ENCODE peak calls at places on chromosomes 2 and 18, in seven cellular contexts. M is colonic mucosa; O is CD8-positive, alpha-beta T cell; S is K562; F is GM23338; R is A549; W is PC-3. P is an unnamed sample.

GRCh38 chr2:160652236-160652635 is 158.6 kb upstream of the RBMS1 start:
- DNase-seq in M (peak; percentile 34), O (peak; percentile 46), S (no peak), F (no peak), R (no peak), W (no peak), P (no peak)

GRCh38 chr2:118078734-118079133 is 9.5 kb upstream of the INSIG2 start:
- DNase-seq in M (no peak), O (no peak), S (no peak), F (no peak), R (no peak), W (peak; percentile 12), P (no peak)

GRCh38 chr2:109205447-109205846 is 76.4 kb downstream of the SH3RF3 start:
- DNase-seq in M (no peak), O (no peak), S (no peak), F (no peak), R (no peak), W (no peak), P (no peak)

GRCh38 chr2:29920130-29920577 is 1.2 kb downstream of the ALK start:
- DNase-seq in M (peak; percentile 32), O (peak; percentile 20), S (peak; percentile 48), F (peak; percentile 91), R (peak; percentile 27), W (peak; percentile 35), P (peak; percentile 42)

GRCh38 chr2:230668184-230668938 is 44.3 kb upstream of the CAB39 start:
- DNase-seq in M (no peak), O (no peak), S (no peak), F (no peak), R (no peak), W (no peak), P (peak; percentile 51)

GRCh38 chr2:203840816-203841215 is 26.8 kb upstream of the CTLA4 start:
- DNase-seq in M (no peak), O (no peak), S (no peak), F (no peak), R (no peak), W (no peak), P (no peak)

GRCh38 chr2:234403751-234404150 is 93.1 kb downstream of the ARL4C start:
- DNase-seq in M (no peak), O (no peak), S (no peak), F (no peak), R (no peak), W (no peak), P (no peak)

GRCh38 chr18:75854174-75854573 is 426.7 kb upstream of the SMIM21 start:
- DNase-seq in M (no peak), O (no peak), S (peak; percentile 17), F (peak; percentile 71), R (peak; percentile 33), W (peak; percentile 20), P (no peak)

GRCh38 chr2:227545990-227546389 is 52.7 kb upstream of the SCYGR2 start:
- DNase-seq in M (no peak), O (no peak), S (no peak), F (peak; percentile 33), R (peak; percentile 60), W (peak; percentile 44), P (no peak)

GRCh38 chr18:36583155-36583745 is 245.6 kb downstream of the TPGS2 start:
- DNase-seq in M (no peak), O (no peak), S (no peak), F (peak; percentile 93), R (no peak), W (no peak), P (no peak)

GRCh38 chr2:44168684-44169154 is at the start of gene PPM1B:
- DNase-seq in M (peak; percentile 100), O (peak; percentile 100), S (no peak), F (no peak), R (no peak), W (peak; percentile 99), P (no peak)

GRCh38 chr2:98049991-98050519 is 36.9 kb upstream of the VWA3B start:
- DNase-seq in M (peak; percentile 57), O (no peak), S (no peak), F (no peak), R (no peak), W (peak; percentile 77), P (peak; percentile 8)

GRCh38 chr2:159080641-159081040 is 112.2 kb downstream of the TANC1 start:
- DNase-seq in M (no peak), O (no peak), S (no peak), F (no peak), R (no peak), W (no peak), P (no peak)

GRCh38 chr2:72689579-72690170 is 136.2 kb downstream of the EXOC6B start:
- DNase-seq in M (no peak), O (no peak), S (no peak), F (no peak), R (no peak), W (no peak), P (no peak)

GRCh38 chr2:61597300-61598289 is 59.4 kb upstream of the XPO1 start:
- DNase-seq in M (no peak), O (no peak), S (no peak), F (peak; percentile 92), R (no peak), W (no peak), P (no peak)

GRCh38 chr18:35376393-35376741 is 770 bp downstream of the ZNF396 start:
- DNase-seq in M (peak; percentile 25), O (no peak), S (peak; percentile 64), F (peak; percentile 64), R (no peak), W (no peak), P (no peak)

DNA sequence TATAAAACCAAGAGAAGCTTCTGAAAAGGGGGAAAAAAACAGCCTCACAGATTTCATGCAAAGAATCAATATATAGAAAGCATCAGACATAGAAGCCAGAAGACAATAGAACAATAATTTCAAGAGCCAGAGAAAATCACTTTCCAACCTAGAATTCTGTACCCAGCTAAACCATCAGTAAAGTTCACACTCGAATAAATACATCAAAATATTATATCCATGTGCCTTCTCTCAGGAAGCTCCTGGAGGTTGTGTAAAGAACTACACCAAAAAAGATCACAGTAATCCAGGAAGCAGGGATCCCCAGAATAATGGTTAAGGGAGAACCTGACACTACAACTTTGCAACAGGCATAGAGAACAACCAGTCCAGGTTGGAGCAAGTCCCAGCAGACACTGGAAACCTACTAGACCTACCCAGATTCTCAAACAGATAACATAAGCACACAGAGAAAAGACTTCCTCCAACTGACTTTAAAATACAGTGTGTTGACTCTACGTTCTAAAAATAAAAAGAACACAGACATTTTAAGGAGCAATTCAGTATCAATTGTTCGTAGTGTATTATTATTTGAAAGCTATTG is 401.9 kb upstream of the HS6ST1 start:
- DNase-seq in M (no peak), O (no peak), S (no peak), F (peak; percentile 24), R (no peak), W (peak; percentile 13), P (no peak)
- TF ChIP-seq CTCF in M (no peak), O (no peak), S (no peak), F (no peak), R (no peak), W (no peak), P (no peak)

GRCh38 chr2:224934542-224935188 is 107.6 kb downstream of the DOCK10 start:
- DNase-seq in M (no peak), O (no peak), S (no peak), F (peak; percentile 28), R (no peak), W (peak; percentile 51), P (no peak)
- H3K27ac ChIP-seq in M (no peak overlapping the region), O (no peak overlapping the region), S (no peak overlapping the region), F (no peak overlapping the region), R (no peak overlapping the region), W (peak overlapping the region; percentile 67), P (no peak overlapping the region)

DNA sequence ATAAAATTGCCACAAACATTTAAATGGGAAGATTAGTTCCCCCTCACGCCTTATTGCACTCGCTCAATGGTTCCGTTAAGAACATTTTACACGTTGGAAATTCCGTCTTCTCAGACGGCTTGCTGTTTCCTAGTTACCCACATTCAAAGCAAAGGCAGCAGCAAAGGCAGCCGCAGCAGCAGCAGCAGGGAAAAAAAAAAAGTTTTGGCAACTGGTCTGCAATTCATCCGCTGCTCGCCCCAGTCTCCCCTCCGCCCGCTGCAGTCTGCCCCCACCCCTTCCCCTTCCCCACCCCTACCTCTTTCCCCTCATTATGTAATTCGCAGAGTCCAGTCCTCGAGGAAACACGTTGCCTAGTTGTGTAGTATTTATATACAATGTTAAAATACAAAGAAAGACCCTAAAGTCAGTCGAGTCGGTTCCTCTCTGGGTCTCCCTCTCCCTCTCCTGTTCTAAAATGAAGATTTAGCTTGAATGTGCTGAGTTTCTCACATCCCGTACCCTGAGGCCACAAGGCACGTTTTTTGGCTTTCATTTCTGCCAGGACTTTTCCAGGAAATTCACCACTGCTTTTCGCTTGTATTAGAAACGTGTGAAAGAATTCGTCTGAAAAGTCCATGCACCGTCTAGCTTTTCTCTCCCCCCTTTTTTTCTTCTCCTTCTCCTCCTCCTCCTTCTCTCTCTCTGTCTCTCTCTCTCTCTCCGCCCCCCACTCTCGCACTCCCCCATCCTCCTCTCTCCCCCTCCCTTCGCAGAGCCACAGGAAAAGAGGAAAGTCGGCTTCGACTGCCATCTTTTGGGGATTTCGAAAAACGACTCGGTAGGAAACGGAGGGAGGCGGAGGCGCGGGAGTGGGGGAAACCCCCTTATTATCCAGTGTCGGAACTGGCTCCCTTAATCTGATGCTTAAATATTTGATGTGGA is 140.0 kb downstream of the MEIS1 start:
- DNase-seq in M (peak; percentile 67), O (no peak), S (peak; percentile 84), F (peak; percentile 96), R (peak; percentile 69), W (peak; percentile 77), P (peak; percentile 87)
- TF ChIP-seq CTCF in M (peak; percentile 26), O (no peak), S (peak; percentile 67), F (peak; percentile 81), R (peak; percentile 83), W (peak; percentile 84), P (peak; percentile 68)

GRCh38 chr2:240251848-240252190 is 111.4 kb upstream of the OTOS start:
- DNase-seq in M (no peak), O (no peak), S (no peak), F (no peak), R (no peak), W (no peak), P (no peak)

GRCh38 chr2:240254337-240255164 is 114.1 kb upstream of the OTOS start:
- DNase-seq in M (no peak), O (no peak), S (no peak), F (no peak), R (no peak), W (no peak), P (no peak)

GRCh38 chr2:240253583-240254145 is 113.2 kb upstream of the OTOS start:
- DNase-seq in M (no peak), O (no peak), S (no peak), F (no peak), R (no peak), W (no peak), P (no peak)

GRCh38 chr2:240252191-240252871 is 111.9 kb upstream of the OTOS start:
- DNase-seq in M (peak; percentile 15), O (no peak), S (no peak), F (no peak), R (no peak), W (no peak), P (no peak)

DNA sequence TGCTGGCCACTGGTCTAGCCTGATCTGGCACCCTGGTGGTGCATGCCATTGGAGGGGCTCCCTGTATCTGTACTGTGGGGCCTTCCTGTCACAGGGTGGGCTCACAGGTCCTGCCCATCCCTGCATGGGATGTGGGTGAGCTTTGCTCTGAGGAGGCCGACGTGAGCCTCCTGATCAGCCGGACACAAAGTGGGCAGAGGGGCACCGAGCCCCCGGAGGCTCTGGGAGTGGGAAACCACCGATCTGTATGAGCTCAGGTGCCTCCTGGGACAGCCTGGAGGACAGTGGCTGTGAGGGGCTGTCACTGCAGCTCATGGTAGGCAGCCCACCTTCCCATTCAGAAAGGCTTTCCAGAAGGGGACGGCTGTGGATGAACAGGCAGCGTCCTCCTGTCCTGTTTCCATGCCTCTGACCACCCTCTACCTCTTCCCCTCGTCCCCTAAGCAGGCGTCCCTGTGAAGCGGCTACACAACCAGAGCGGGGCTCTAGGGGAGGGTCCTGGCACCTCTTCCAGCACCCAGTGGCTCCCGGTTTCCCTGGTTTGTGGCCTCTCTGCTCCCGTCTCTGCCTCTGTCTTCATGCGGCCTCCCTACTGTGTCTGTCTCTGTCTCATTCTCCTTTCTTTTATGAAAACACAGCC is 112.5 kb upstream of the OTOS start:
- DNase-seq in M (no peak), O (no peak), S (no peak), F (no peak), R (no peak), W (no peak), P (no peak)
- H3K27ac ChIP-seq in M (no peak overlapping the region), O (no peak overlapping the region), S (no peak overlapping the region), F (no peak overlapping the region), R (peak overlapping the region; percentile 94), W (no peak overlapping the region), P (peak overlapping the region; percentile 85)

P was measured in RWPE1.